ENCODE peak calls at places on chromosomes 6 and 20, in seven cellular contexts. I is left lung, U is stomach, R is neural progenitor cell, F is OCI-LY7, Q is cardiac muscle cell, C is heart left ventricle. P is an unnamed sample.

GRCh38 chr20:4809707-4810106 is 88.0 kb downstream of the PRND start:
- DNase-seq in I (no peak), U (no peak), R (no peak), F (peak), Q (no peak), C (no peak), P (no peak)

GRCh38 chr6:157777344-157777743 is 45.7 kb upstream of the SNX9 start:
- DNase-seq in I (no peak), U (no peak), R (no peak), F (no peak), Q (no peak), C (no peak), P (no peak)

GRCh38 chr6:121573466-121573865 is 138.0 kb downstream of the GJA1 start:
- DNase-seq in I (no peak), U (no peak), R (no peak), F (no peak), Q (no peak), C (no peak), P (no peak)

GRCh38 chr6:108027594-108027993 is 46.9 kb downstream of the OSTM1 start:
- DNase-seq in I (no peak), U (peak), R (no peak), F (no peak), Q (no peak), C (no peak), P (no peak)

GRCh38 chr6:113936093-113936934 is 34.6 kb downstream of the HDAC2 start:
- DNase-seq in I (peak), U (no peak), R (peak), F (peak), Q (peak), C (no peak), P (peak)

GRCh38 chr6:38701551-38701950 is 1.4 kb downstream of the GLO1 start:
- DNase-seq in I (no peak), U (no peak), R (no peak), F (no peak), Q (no peak), C (no peak), P (no peak)

GRCh38 chr6:11845664-11846577 is 67.3 kb upstream of the ADTRP start:
- DNase-seq in I (no peak), U (no peak), R (no peak), F (no peak), Q (no peak), C (no peak), P (no peak)

GRCh38 chr6:72324591-72324990 is 297.3 kb upstream of the KCNQ5 start:
- DNase-seq in I (no peak), U (no peak), R (no peak), F (no peak), Q (no peak), C (no peak), P (no peak)

GRCh38 chr6:151652338-151652737 is 155.1 kb upstream of the ESR1 start:
- DNase-seq in I (no peak), U (no peak), R (no peak), F (no peak), Q (no peak), C (no peak), P (no peak)

GRCh38 chr20:51142448-51142847 is 119.5 kb upstream of the KCNG1 start:
- DNase-seq in I (no peak), U (no peak), R (no peak), F (no peak), Q (no peak), C (no peak), P (no peak)

GRCh38 chr6:156822747-156823206 is 45.6 kb downstream of the ARID1B start:
- DNase-seq in I (peak), U (no peak), R (no peak), F (no peak), Q (no peak), C (no peak), P (no peak)

GRCh38 chr6:138689849-138690248 is 83.7 kb upstream of the CCDC28A start:
- DNase-seq in I (no peak), U (no peak), R (no peak), F (no peak), Q (no peak), C (no peak), P (no peak)

GRCh38 chr6:148200302-148200701 is 142.3 kb upstream of the SASH1 start:
- DNase-seq in I (no peak), U (peak), R (no peak), F (no peak), Q (peak), C (no peak), P (no peak)

GRCh38 chr6:27293436-27294152 is 18.5 kb downstream of the POM121L2 start:
- DNase-seq in I (no peak), U (no peak), R (peak), F (no peak), Q (peak), C (no peak), P (no peak)

GRCh38 chr6:41965429-41966213 is 24.0 kb upstream of the CCND3 start:
- DNase-seq in I (no peak), U (no peak), R (peak), F (no peak), Q (no peak), C (no peak), P (no peak)

GRCh38 chr20:51326241-51326819 is 216.2 kb downstream of the NFATC2 start:
- DNase-seq in I (no peak), U (peak), R (peak), F (peak), Q (peak), C (peak), P (no peak)

GRCh38 chr20:23668477-23668951 is 20.3 kb downstream of the CST4 start:
- DNase-seq in I (no peak), U (peak), R (peak), F (peak), Q (peak), C (peak), P (peak)

GRCh38 chr6:13531956-13532355 is 42.4 kb upstream of the SIRT5 start:
- DNase-seq in I (no peak), U (no peak), R (peak), F (no peak), Q (no peak), C (no peak), P (no peak)

GRCh38 chr20:61835301-61835700 is 230.4 kb downstream of the TAF4 start:
- DNase-seq in I (peak), U (no peak), R (no peak), F (no peak), Q (no peak), C (no peak), P (no peak)

GRCh38 chr20:60857708-60858107 is 394.4 kb upstream of the CDH4 start:
- DNase-seq in I (no peak), U (no peak), R (no peak), F (no peak), Q (no peak), C (no peak), P (no peak)

GRCh38 chr6:132813173-132813856 is 1.1 kb upstream of the RPS12 start:
- DNase-seq in I (peak), U (no peak), R (peak), F (peak), Q (peak), C (peak), P (peak)

GRCh38 chr6:93403390-93403789 is 16.0 kb downstream of the EPHA7 start:
- DNase-seq in I (no peak), U (no peak), R (no peak), F (no peak), Q (no peak), C (no peak), P (no peak)

GRCh38 chr20:44011251-44011940 is 96.7 kb downstream of the TOX2 start:
- DNase-seq in I (no peak), U (no peak), R (no peak), F (no peak), Q (no peak), C (no peak), P (no peak)

GRCh38 chr20:63696311-63696627 is 183 bp upstream of the TNFRSF6B start:
- DNase-seq in I (peak), U (no peak), R (peak), F (peak), Q (peak), C (no peak), P (no peak)

GRCh38 chr6:255418-256090 is 36.7 kb upstream of the DUSP22 start:
- DNase-seq in I (no peak), U (no peak), R (no peak), F (no peak), Q (no peak), C (no peak), P (no peak)

GRCh38 chr6:144266091-144266649 is 19.0 kb upstream of the UTRN start:
- DNase-seq in I (no peak), U (peak), R (peak), F (no peak), Q (peak), C (peak), P (no peak)

GRCh38 chr6:13760948-13761347 is 49.3 kb upstream of the RANBP9 start:
- DNase-seq in I (no peak), U (no peak), R (no peak), F (no peak), Q (no peak), C (no peak), P (no peak)

GRCh38 chr6:41638801-41639555 is 710 bp downstream of the MDFI start:
- DNase-seq in I (no peak), U (no peak), R (peak), F (no peak), Q (peak), C (no peak), P (no peak)

GRCh38 chr20:15923030-15923776 is 650.0 kb downstream of the KIF16B start:
- DNase-seq in I (no peak), U (no peak), R (no peak), F (no peak), Q (no peak), C (no peak), P (peak)

GRCh38 chr20:39825950-39826349 is 863.1 kb downstream of the MAFB start:
- DNase-seq in I (no peak), U (no peak), R (no peak), F (no peak), Q (no peak), C (no peak), P (peak)

GRCh38 chr6:44238687-44239350 is 8.1 kb upstream of the HSP90AB1 start:
- DNase-seq in I (no peak), U (no peak), R (no peak), F (no peak), Q (no peak), C (no peak), P (no peak)

GRCh38 chr6:143514996-143515760 is 3.7 kb upstream of the FUCA2 start:
- DNase-seq in I (no peak), U (peak), R (no peak), F (no peak), Q (peak), C (peak), P (no peak)

GRCh38 chr6:83707829-83708545 is 914 bp downstream of the SNAP91 start:
- DNase-seq in I (peak), U (no peak), R (peak), F (no peak), Q (peak), C (no peak), P (no peak)

GRCh38 chr6:150751296-150751695 is 114.2 kb upstream of the MTHFD1L start:
- DNase-seq in I (no peak), U (no peak), R (no peak), F (no peak), Q (no peak), C (no peak), P (no peak)

GRCh38 chr6:151634336-151634720 is 140.5 kb downstream of the CCDC170 start:
- DNase-seq in I (no peak), U (no peak), R (no peak), F (no peak), Q (no peak), C (no peak), P (no peak)

GRCh38 chr6:124011180-124011579 is 207.5 kb downstream of the NKAIN2 start:
- DNase-seq in I (no peak), U (no peak), R (no peak), F (no peak), Q (no peak), C (no peak), P (no peak)

GRCh38 chr20:36728986-36729385 is 16.9 kb downstream of the NDRG3 start:
- DNase-seq in I (no peak), U (no peak), R (peak), F (peak), Q (no peak), C (no peak), P (no peak)

GRCh38 chr6:169812257-169812644 is 60.8 kb downstream of the ERMARD start:
- DNase-seq in I (peak), U (no peak), R (no peak), F (no peak), Q (no peak), C (no peak), P (no peak)

DNA sequence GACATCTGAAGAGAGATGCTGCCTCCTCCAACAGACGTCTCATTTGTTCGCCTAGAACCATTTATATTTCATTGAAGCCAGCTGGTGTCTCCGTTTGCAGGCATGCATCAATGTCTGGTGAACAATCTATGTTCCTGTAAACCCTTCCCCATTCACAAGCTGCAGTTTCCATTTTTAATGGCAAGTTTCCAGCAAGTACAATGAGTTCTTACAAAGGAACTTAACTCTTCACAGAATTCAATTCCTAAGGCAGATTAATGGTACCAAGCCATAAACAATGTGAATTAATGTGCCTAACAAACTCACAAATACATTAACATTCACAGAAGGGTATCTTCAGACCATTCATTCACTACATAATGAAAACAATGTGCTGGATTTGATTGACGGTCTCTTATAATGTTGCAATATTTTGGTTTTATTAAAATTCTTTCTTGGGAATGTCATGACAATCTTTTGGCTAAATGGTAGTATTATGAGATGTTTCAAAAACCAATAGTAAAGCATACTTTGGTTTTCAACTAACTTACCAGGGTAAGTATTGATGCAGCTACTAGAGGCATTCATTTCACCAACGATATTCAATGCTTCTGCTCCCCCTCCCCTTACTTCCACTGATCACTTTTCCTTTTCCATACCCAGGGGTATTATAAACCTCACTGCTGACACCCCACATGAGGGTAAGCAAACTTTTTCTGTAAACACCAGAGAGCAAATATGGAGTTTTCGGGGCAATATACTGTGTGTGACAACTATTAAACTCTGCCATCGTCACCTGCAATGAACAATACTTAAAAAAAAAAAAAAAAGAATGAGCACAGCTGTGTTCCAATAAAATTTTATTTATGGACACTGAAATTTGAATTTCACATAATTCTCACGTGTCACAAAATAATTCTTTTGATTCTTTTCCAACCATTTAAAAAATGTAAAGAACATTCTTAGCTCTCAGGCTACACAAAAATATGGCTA is 4.2 kb downstream of the AKIRIN2 start:
- DNase-seq in I (no peak), U (no peak), R (peak), F (peak), Q (no peak), C (no peak), P (no peak)
- H3K4me3 ChIP-seq in I (no peak), U (peak), R (peak), F (peak), Q (peak), C (peak), P (peak)

GRCh38 chr6:69729870-69730449 is 66.8 kb downstream of the LMBRD1 start:
- DNase-seq in I (no peak), U (no peak), R (no peak), F (peak), Q (peak), C (no peak), P (no peak)
- TF ChIP-seq CTCF in I (no peak), U (no peak), R (peak), F (peak), Q (peak), C (peak), P (peak)

DNA sequence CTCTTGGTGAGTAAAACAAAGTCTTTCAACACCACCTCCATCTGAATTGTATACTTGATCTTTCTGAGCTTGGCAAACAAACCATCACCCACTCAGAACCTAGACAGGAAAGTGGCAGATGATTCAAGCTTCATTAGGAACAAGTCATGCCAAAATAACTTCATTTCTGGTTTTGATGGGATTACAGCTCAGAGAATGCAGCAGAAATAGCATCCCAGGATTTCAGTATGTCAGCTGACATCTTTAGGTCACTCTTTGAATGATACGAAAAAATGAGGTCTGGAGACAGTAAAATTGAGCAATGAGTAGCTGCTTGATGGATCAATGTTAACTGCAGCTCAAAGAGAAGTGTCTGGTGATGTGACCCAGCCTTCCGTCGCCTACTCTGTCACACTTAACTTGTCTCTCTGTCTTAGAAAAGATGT is 92.4 kb downstream of the GJA10 start:
- DNase-seq in I (no peak), U (no peak), R (peak), F (no peak), Q (no peak), C (no peak), P (no peak)
- H3K4me3 ChIP-seq in I (no peak), U (no peak), R (no peak), F (no peak), Q (no peak), C (no peak), P (no peak)

GRCh38 chr6:145352382-145353080 is 382.8 kb downstream of the EPM2A start:
- DNase-seq in I (no peak), U (no peak), R (no peak), F (no peak), Q (peak), C (no peak), P (no peak)
- TF ChIP-seq CTCF in I (no peak), U (no peak), R (no peak), F (no peak), Q (no peak), C (no peak), P (no peak)

DNA sequence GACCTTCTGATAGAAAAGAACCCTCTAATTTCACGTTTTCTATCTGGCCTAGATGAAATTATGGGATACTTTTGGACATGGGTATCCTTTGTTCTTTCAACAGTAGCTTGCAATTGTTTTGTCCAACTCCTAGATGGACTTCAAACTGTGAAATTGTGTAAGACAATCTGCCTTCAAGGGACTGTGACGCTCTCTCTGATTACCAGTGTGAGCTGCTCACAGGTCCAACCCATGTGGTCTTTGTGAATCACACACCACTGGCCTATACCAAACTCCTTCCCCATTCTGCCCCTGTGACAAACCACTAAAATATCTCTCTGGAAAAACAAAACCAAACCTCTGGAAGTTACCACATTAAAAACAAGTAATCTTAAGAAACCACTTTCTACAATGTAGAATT is 59.5 kb downstream of the NINL start:
- DNase-seq in I (no peak), U (no peak), R (no peak), F (no peak), Q (no peak), C (no peak), P (no peak)
- H3K4me3 ChIP-seq in I (no peak), U (no peak), R (no peak), F (no peak), Q (no peak), C (no peak), P (no peak)

DNA sequence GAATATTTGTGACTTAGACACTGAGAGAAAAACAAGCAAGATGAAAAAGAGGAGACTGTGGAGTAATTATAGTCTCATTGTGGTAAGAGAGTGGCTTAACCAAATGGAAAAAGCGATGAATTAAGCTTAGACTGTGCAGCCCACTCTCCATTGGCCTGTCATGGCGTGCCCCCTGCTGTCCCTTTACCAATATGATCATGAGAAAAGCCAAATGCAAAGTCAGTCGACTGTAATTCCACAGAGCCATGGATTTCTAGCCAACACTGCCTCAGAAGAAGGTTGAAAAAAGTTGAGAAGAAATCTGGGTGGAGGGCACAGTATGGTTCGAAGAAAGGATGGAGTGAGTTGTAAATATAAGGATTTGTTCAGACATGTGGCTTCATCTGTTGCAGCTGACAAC is 251.3 kb downstream of the DOK5 start:
- DNase-seq in I (no peak), U (no peak), R (no peak), F (no peak), Q (no peak), C (no peak), P (no peak)
- TF ChIP-seq CTCF in I (no peak), U (no peak), R (no peak), F (no peak), Q (no peak), C (no peak), P (no peak)

GRCh38 chr6:142008776-142009175 is 123.9 kb upstream of the GJE1 start:
- DNase-seq in I (no peak), U (no peak), R (no peak), F (no peak), Q (no peak), C (no peak), P (no peak)

GRCh38 chr6:142009647-142010046 is 123.1 kb upstream of the GJE1 start:
- DNase-seq in I (no peak), U (no peak), R (no peak), F (no peak), Q (peak), C (no peak), P (no peak)

GRCh38 chr6:142013286-142013685 is 119.4 kb upstream of the GJE1 start:
- DNase-seq in I (no peak), U (no peak), R (no peak), F (no peak), Q (no peak), C (no peak), P (no peak)

GRCh38 chr6:142011775-142012174 is 121.0 kb upstream of the GJE1 start:
- DNase-seq in I (no peak), U (no peak), R (no peak), F (no peak), Q (no peak), C (no peak), P (no peak)

GRCh38 chr6:142011156-142011555 is 121.6 kb upstream of the GJE1 start:
- DNase-seq in I (no peak), U (no peak), R (no peak), F (no peak), Q (no peak), C (no peak), P (no peak)
- H3K4me3 ChIP-seq in I (no peak), U (no peak), R (no peak), F (no peak), Q (no peak), C (no peak), P (no peak)

GRCh38 chr20:47785900-47786762 is 850 bp upstream of the SULF2 start:
- DNase-seq in I (no peak), U (peak), R (peak), F (no peak), Q (peak), C (peak), P (no peak)
- TF ChIP-seq CTCF in I (peak), U (no peak), R (peak), F (peak), Q (peak), C (peak), P (peak)

GRCh38 chr6:134435814-134436280 is 117.9 kb upstream of the SGK1 start:
- DNase-seq in I (no peak), U (no peak), R (no peak), F (peak), Q (no peak), C (no peak), P (no peak)

GRCh38 chr6:134434019-134434949 is 116.4 kb upstream of the SGK1 start:
- DNase-seq in I (no peak), U (no peak), R (no peak), F (no peak), Q (no peak), C (no peak), P (no peak)

GRCh38 chr6:134436950-134437349 is 119.0 kb upstream of the SGK1 start:
- DNase-seq in I (no peak), U (no peak), R (no peak), F (peak), Q (no peak), C (no peak), P (no peak)

GRCh38 chr6:134437376-134437775 is 119.5 kb upstream of the SGK1 start:
- DNase-seq in I (no peak), U (no peak), R (no peak), F (peak), Q (no peak), C (no peak), P (peak)

GRCh38 chr6:134436281-134436815 is 118.4 kb upstream of the SGK1 start:
- DNase-seq in I (no peak), U (no peak), R (no peak), F (peak), Q (no peak), C (no peak), P (peak)
- H3K4me3 ChIP-seq in I (no peak), U (no peak), R (no peak), F (peak), Q (no peak), C (peak), P (no peak)

P was measured in GM12864.